ENCODE peak calls at places on chromosomes 4 and X, in six cellular contexts. M, T, R, D, K and H are unnamed samples.

GRCh38 chrX:139890991-139891700 is 41.7 kb downstream of the ATP11C start:
- DNase-seq in M (no peak), D (no peak), K (no peak), R (no peak), T (peak; percentile 69), H (peak; percentile 83)

GRCh38 chrX:107731831-107732502 is 43.6 kb downstream of the TSC22D3 start:
- DNase-seq in D (peak; percentile 42), T (peak; percentile 70), M (peak; percentile 44), R (peak; percentile 36), K (no peak), H (peak; percentile 84)

GRCh38 chrX:78042601-78043000 is 61.4 kb upstream of the PGK1 start:
- DNase-seq in M (no peak), D (no peak), T (no peak), K (no peak), R (no peak), H (no peak)

GRCh38 chrX:3712080-3712869 is 1.2 kb downstream of the PRKX start:
- DNase-seq in D (peak; percentile 13), T (peak; percentile 34), R (peak; percentile 12), K (peak; percentile 19), M (no peak), H (peak; percentile 20)

GRCh38 chr4:71206763-71207162 is 132.1 kb upstream of the SLC4A4 start:
- DNase-seq in M (no peak), R (no peak), K (no peak), D (no peak), T (peak; percentile 79), H (peak; percentile 13)

GRCh38 chr4:87843936-87844335 is 11.2 kb downstream of the MEPE start:
- DNase-seq in D (no peak), K (peak; percentile 62), R (no peak), T (peak; percentile 97), M (no peak), H (peak; percentile 69)

GRCh38 chr4:20881658-20882057 is 181.4 kb downstream of the PACRGL start:
- DNase-seq in M (no peak), K (no peak), T (no peak), D (no peak), R (no peak), H (no peak)

GRCh38 chr4:52976523-52977230 is 114.6 kb downstream of the RASL11B start:
- DNase-seq in T (peak; percentile 29), D (no peak), M (no peak), R (no peak), K (no peak), H (no peak)

GRCh38 chr4:182923376-182923775 is 6.2 kb upstream of the DCTD start:
- DNase-seq in D (no peak), T (peak; percentile 28), M (no peak), K (no peak), R (no peak), H (no peak)

GRCh38 chr4:137998666-137999429 is 243.3 kb downstream of the SLC7A11 start:
- DNase-seq in M (no peak), K (no peak), D (no peak), T (peak; percentile 55), R (no peak), H (no peak)

GRCh38 chr4:46404961-46405360 is 15.0 kb upstream of the GABRA2 start:
- DNase-seq in T (no peak), K (peak; percentile 57), M (no peak), D (peak; percentile 65), R (peak; percentile 70), H (peak; percentile 3)

GRCh38 chrX:1071351-1071750 is 141.1 kb downstream of the CRLF2 start:
- DNase-seq in T (no peak), R (no peak), K (no peak), M (no peak), D (no peak), H (no peak)

GRCh38 chr4:64670647-64671046 is 261.4 kb upstream of the TECRL start:
- DNase-seq in D (no peak), R (no peak), M (no peak), K (no peak), T (no peak), H (no peak)

GRCh38 chr4:1011022-1011694 is at the start of gene FGFRL1:
- DNase-seq in M (peak; percentile 79), D (peak; percentile 91), R (peak; percentile 94), K (no peak), T (peak; percentile 96), H (peak; percentile 77)

GRCh38 chr4:157265281-157265680 is 44.8 kb downstream of the GRIA2 start:
- DNase-seq in R (peak; percentile 37), T (no peak), K (no peak), D (peak; percentile 38), M (no peak), H (peak; percentile 72)

GRCh38 chrX:83501003-83501402 is 7.1 kb upstream of the POU3F4 start:
- DNase-seq in M (no peak), D (no peak), R (peak; percentile 34), K (no peak), T (no peak), H (no peak)

GRCh38 chrX:34918856-34919255 is 23.7 kb upstream of the FAM47B start:
- DNase-seq in K (no peak), T (peak; percentile 63), R (peak; percentile 74), M (peak; percentile 12), D (peak; percentile 68), H (peak; percentile 67)

DNA sequence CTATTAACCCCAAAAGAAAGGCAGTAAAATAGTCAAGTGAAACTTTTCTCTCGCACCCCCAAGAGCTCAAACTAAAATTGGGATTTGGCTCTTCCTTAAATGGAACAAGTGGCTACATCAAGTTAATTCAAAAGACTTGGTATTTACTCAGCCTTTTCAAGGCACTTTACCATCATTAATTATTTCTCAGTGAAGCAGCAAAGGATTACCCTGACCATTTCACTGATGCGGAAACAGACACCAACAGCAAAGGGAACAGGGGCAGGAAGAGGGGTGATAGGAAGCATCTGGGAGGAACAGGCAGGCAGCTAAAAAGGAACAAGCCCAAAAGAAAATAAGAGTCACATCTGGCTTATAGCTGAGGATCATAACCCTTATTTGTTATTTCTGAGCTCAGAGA is 2.7 kb downstream of the SCML2 start:
- DNase-seq in D (no peak), T (no peak), K (no peak), R (peak; percentile 31), M (no peak), H (no peak)
- TF ChIP-seq EZH2phosphoT487 in D (no peak), T (no peak), K (no peak), R (peak; percentile 75), M (no peak), H (no peak)

GRCh38 chrX:72042860-72043248 is 88.9 kb downstream of the RTL5 start:
- DNase-seq in R (no peak), D (no peak), M (no peak), T (no peak), K (no peak), H (no peak)
- H3F3A ChIP-seq in R (no peaks in the 10 kb centered on the region), D (no peaks in the 10 kb centered on the region), M (no peaks in the 10 kb centered on the region), T (no peaks in the 10 kb centered on the region), K (no peaks in the 10 kb centered on the region), H (no peaks in the 10 kb centered on the region)

GRCh38 chr4:18077808-18078207 is 56.3 kb upstream of the LCORL start:
- DNase-seq in T (no peak), R (no peak), K (peak; percentile 56), M (no peak), D (no peak), H (no peak)
- H4K20me1 ChIP-seq in T (no peaks in the 10 kb centered on the region), R (no peaks in the 10 kb centered on the region), K (no peaks in the 10 kb centered on the region), M (no peaks in the 10 kb centered on the region), D (no peaks in the 10 kb centered on the region), H (no peaks in the 10 kb centered on the region)

DNA sequence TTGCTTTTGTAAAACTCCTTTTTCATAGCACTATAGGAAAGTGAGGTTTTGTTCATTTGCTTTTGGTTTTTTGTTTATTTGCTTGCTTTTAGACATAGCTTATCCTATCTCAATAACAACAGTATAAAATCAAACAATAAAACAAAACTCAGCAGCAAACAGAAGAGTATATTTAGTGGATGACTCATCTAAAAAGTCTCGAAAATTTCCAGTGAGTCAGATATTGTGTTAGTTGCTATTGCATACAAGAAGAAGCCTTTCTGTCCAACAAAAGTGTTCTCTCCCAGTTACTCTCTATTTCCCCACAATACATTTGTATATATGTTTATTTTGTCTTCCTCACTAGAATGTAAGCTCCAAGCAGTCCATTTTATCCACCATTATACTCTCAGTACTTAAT is 36.0 kb upstream of the NPNT start:
- DNase-seq in T (peak; percentile 80), M (no peak), K (no peak), D (no peak), R (no peak), H (peak; percentile 82)
- TF ChIP-seq EZH2phosphoT487 in T (no peak), M (no peak), K (no peak), D (no peak), R (no peak), H (no peak)

DNA sequence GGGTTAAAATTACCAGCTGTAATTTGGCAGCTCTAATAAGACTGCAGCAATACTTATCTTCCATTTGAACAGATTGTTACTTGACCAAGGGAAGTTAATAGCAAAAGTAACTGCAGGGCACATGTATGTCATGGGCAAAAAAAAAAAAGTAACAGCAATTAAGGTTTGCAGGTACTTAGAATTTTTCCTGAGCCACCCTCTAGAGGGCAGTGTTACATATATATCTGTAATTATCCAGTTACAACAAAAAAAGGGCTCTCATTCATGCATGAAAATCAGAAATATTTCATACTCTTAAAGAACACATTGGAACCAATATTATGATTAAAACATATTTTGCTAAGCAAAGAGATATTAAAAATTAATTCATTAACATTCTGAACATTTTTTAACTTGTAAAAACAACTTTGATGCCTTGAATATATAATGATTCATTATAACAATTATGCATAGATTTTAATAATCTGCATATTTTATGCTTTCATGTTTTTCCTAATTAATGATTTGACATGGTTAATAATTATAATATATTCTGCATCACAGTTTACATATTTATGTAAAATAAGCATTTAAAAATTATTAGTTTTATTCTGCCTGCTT is 25.1 kb downstream of the XIAP start:
- DNase-seq in R (peak; percentile 55), M (peak; percentile 60), D (peak; percentile 54), K (peak; percentile 60), T (peak; percentile 48), H (peak; percentile 68)
- H3F3A ChIP-seq in R (no peaks in the 10 kb centered on the region), M (peaks cover 4% of the 10 kb centered on the region), D (no peaks in the 10 kb centered on the region), K (no peaks in the 10 kb centered on the region), T (peaks cover 4% of the 10 kb centered on the region), H (no peaks in the 10 kb centered on the region)

DNA sequence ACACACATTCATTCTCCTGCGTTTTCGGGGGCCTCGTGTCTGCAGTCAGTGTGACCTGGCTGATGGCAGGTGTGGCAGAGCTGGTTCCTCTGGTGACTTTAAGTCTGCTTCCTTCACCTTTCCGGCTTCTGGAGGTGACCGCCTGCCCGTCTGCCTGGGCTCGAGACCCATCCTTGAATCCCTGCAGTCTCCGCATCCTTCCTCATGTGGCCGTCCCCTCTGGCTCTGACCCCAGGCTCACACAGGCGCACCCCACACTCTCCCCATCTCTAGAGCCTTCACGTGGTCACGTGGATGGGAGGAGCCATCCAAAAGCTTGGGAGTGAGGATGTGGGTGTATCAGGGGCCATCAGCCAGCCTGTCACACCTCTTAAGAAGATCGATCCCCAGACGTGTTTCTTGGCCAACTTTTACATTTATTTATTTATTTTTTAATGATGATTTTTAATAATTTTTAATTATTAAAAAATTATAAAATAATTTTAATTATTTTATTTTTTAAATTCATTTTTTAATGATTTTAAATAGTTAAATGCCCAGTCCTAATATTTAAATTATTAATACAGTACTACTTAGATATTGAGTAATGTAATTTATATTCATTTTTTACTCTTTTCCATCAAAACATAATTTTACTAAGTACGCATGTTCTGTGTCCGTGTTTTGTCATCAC is 20.9 kb downstream of the RGS12 start:
- DNase-seq in D (no peak), T (no peak), M (no peak), R (no peak), K (no peak), H (no peak)
- H4K20me1 ChIP-seq in D (no peaks in the 10 kb centered on the region), T (no peaks in the 10 kb centered on the region), M (peaks cover 36% of the 10 kb centered on the region), R (peaks cover 16% of the 10 kb centered on the region), K (no peaks in the 10 kb centered on the region), H (peaks cover 7% of the 10 kb centered on the region)

GRCh38 chrX:40495659-40496058 is 85.1 kb upstream of the ATP6AP2 start:
- DNase-seq in K (no peak), M (no peak), R (no peak), T (no peak), D (no peak), H (no peak)
- TF ChIP-seq EZH2phosphoT487 in K (no peak), M (no peak), R (no peak), T (no peak), D (no peak), H (no peak)